ENCODE peak calls at places on chromosomes 5 and 9, in seven cellular contexts. J, Z, G, C, K, Q and N are unnamed samples.

GRCh38 chr9:130193531-130194405 is 21.6 kb downstream of the NCS1 start:
- DNase-seq in J (no peak), K (no peak), Q (no peak), G (no peak), Z (no peak), C (no peak), N (peak)

GRCh38 chr9:121558423-121558950 is 58.8 kb upstream of the GGTA1 start:
- DNase-seq in G (no peak), K (no peak), C (no peak), Q (no peak), Z (peak), J (no peak), N (no peak)

GRCh38 chr5:109668668-109669422 is 20.9 kb upstream of the MAN2A1 start:
- DNase-seq in G (no peak), C (no peak), Q (no peak), Z (no peak), K (no peak), J (no peak), N (no peak)

GRCh38 chr9:121852646-121853616 is 201.5 kb downstream of the DAB2IP start:
- DNase-seq in J (no peak), Z (no peak), Q (no peak), K (peak), G (no peak), C (no peak), N (no peak)

GRCh38 chr5:1763548-1763911 is 36.1 kb downstream of the MRPL36 start:
- DNase-seq in Q (peak), G (peak), C (peak), Z (peak), K (peak), J (peak), N (peak)

GRCh38 chr9:34463098-34463900 is 4.7 kb downstream of the DNAI1 start:
- DNase-seq in J (no peak), K (no peak), Q (no peak), G (no peak), Z (peak), C (peak), N (no peak)

GRCh38 chr9:86902606-86903460 is 44.5 kb downstream of the GAS1 start:
- DNase-seq in G (no peak), C (no peak), Z (no peak), Q (no peak), K (no peak), J (no peak), N (peak)

GRCh38 chr5:32541241-32541640 is 44.1 kb upstream of the SUB1 start:
- DNase-seq in C (peak), J (no peak), Z (no peak), Q (no peak), G (no peak), K (no peak), N (no peak)

GRCh38 chr5:54120473-54120872 is 189.9 kb downstream of the ARL15 start:
- DNase-seq in G (no peak), Z (no peak), K (no peak), Q (no peak), C (no peak), J (no peak), N (no peak)

GRCh38 chr9:114001794-114002261 is 76.3 kb downstream of the AMBP start:
- DNase-seq in K (no peak), G (no peak), Z (no peak), C (no peak), Q (no peak), J (peak), N (no peak)

GRCh38 chr9:87865626-87866025 is 17.1 kb upstream of the SPATA31E1 start:
- DNase-seq in J (no peak), C (no peak), G (no peak), Z (no peak), K (no peak), Q (no peak), N (no peak)

GRCh38 chr5:126624534-126624933 is 23.8 kb downstream of the PHAX start:
- DNase-seq in J (no peak), Z (peak), K (no peak), C (peak), Q (no peak), G (peak), N (no peak)

GRCh38 chr5:148826082-148826971 is at the start of gene ADRB2:
- DNase-seq in Q (peak), C (peak), K (peak), J (peak), G (peak), Z (peak), N (peak)

GRCh38 chr9:126119731-126120130 is 206.9 kb upstream of the MVB12B start:
- DNase-seq in G (no peak), K (no peak), Z (no peak), C (no peak), Q (no peak), J (no peak), N (no peak)

GRCh38 chr5:31197183-31197582 is 3.7 kb downstream of the CDH6 start:
- DNase-seq in K (no peak), Q (no peak), Z (no peak), J (no peak), C (peak), G (no peak), N (no peak)

GRCh38 chr5:37859805-37860204 is 20.0 kb upstream of the GDNF start:
- DNase-seq in Q (no peak), J (no peak), Z (no peak), C (no peak), K (no peak), G (no peak), N (no peak)

GRCh38 chr9:73437758-73438157 is 286.1 kb downstream of the ANXA1 start:
- DNase-seq in Z (no peak), C (no peak), Q (no peak), J (no peak), G (no peak), K (no peak), N (no peak)

GRCh38 chr5:169331292-169331852 is 30.4 kb upstream of the SLIT3 start:
- DNase-seq in Q (no peak), K (no peak), G (no peak), J (no peak), Z (no peak), C (peak), N (no peak)

GRCh38 chr5:151659001-151659754 is 27.5 kb downstream of the SPARC start:
- DNase-seq in K (peak), Q (peak), J (peak), G (peak), C (peak), Z (peak), N (peak)

GRCh38 chr9:83978992-83979811 is 813 bp downstream of the HNRNPK start:
- DNase-seq in G (peak), J (peak), C (peak), Z (peak), Q (peak), K (peak), N (peak)

GRCh38 chr5:42982107-42982622 is 58.0 kb downstream of the ANXA2R start:
- DNase-seq in C (no peak), K (no peak), Q (peak), Z (no peak), J (no peak), G (no peak), N (peak)

GRCh38 chr9:79742145-79742820 is 170.5 kb downstream of the TLE4 start:
- DNase-seq in J (no peak), Z (no peak), G (peak), C (no peak), K (no peak), Q (peak), N (no peak)

GRCh38 chr9:23586906-23587305 is 239.1 kb downstream of the ELAVL2 start:
- DNase-seq in Q (no peak), G (no peak), Z (no peak), C (no peak), J (no peak), K (no peak), N (no peak)

GRCh38 chr5:176675676-176676360 is 28.5 kb downstream of the TSPAN17 start:
- DNase-seq in G (no peak), Z (peak), Q (peak), C (peak), K (no peak), J (no peak), N (peak)

GRCh38 chr5:78077369-78078068 is 217.0 kb downstream of the AP3B1 start:
- DNase-seq in J (no peak), C (peak), Q (no peak), K (no peak), Z (no peak), G (no peak), N (no peak)

GRCh38 chr9:91191443-91192378 is 170.0 kb downstream of the AUH start:
- DNase-seq in K (no peak), Q (peak), C (no peak), Z (no peak), J (no peak), G (no peak), N (no peak)

GRCh38 chr9:99632349-99633038 is 189.2 kb upstream of the NR4A3 start:
- DNase-seq in C (no peak), Q (no peak), G (no peak), J (no peak), Z (no peak), K (no peak), N (no peak)

GRCh38 chr9:86983260-86984255 is 36.3 kb upstream of the GAS1 start:
- DNase-seq in C (peak), Q (no peak), Z (peak), K (no peak), J (no peak), G (peak), N (no peak)

GRCh38 chr9:110650991-110651411 is 17.6 kb upstream of the MUSK start:
- DNase-seq in K (no peak), Q (no peak), Z (no peak), G (peak), C (peak), J (no peak), N (no peak)

GRCh38 chr9:92506184-92506857 is 24.0 kb upstream of the ASPN start:
- DNase-seq in G (peak), C (peak), Z (peak), K (peak), Q (no peak), J (no peak), N (no peak)

GRCh38 chr5:146521403-146522106 is 5.6 kb upstream of the GPR151 start:
- DNase-seq in G (no peak), J (no peak), K (no peak), Z (no peak), C (no peak), Q (no peak), N (no peak)

GRCh38 chr9:5626727-5627634 is 1.9 kb upstream of the RIC1 start:
- DNase-seq in Q (peak), K (no peak), C (peak), G (peak), Z (peak), J (no peak), N (no peak)

GRCh38 chr9:90770339-90770738 is 31.3 kb upstream of the SYK start:
- DNase-seq in J (no peak), C (no peak), Q (no peak), G (no peak), Z (no peak), K (no peak), N (no peak)

DNA sequence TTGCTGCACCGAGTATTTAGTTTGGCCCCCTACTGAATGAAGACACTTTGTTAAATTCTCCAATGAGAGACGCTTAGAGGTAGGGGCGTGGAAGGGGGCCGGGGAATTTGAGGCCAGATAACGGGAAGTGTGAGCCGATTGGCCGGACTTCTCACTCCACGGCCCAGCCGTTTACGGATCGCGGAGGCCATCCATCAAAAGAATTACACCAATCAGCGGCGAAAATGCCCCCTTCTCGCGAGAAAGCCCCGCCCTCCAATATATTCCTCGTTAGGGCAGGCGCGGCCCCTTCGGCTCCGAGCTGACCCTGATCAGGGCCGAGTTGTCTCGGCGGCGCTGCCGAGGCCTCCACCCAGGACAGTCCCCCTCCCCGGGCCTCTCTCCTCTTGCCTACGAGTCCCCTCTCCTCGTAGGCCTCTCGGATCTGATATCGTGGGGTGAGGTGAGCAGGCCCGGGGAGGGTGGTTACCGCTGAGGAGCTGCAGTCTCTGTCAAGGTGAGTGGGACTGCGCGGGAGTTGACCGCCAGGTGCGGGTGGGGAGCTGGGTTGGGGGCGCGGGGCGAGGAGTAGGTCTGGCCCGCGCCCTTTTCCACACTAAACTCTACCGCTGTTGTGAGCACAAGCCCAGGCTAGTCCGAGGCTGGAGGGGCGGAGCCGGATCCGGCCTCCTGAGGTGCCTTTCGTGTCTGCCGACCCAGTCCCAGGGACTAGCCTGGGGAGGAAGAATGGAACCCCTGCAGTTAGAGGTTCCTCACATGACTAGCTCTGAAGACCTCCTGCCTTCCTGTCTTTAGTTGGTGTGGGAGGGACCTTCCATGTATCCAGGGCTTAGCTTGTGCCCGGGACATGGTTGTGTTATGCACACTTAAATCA is at the start of gene CCNG1:
- DNase-seq in Q (peak), Z (peak), J (peak), G (peak), K (peak), C (peak), N (peak)
- TF ChIP-seq CTCF in Q (no peak), Z (no peak), J (peak), G (no peak), K (no peak), C (no peak), N (no peak)

GRCh38 chr9:134476256-134476941 is 150.1 kb downstream of the RXRA start:
- DNase-seq in Q (no peak), J (no peak), C (no peak), G (no peak), Z (peak), K (no peak), N (no peak)

GRCh38 chr9:134473353-134474057 is 147.2 kb downstream of the RXRA start:
- DNase-seq in C (no peak), K (no peak), Z (peak), Q (no peak), J (no peak), G (no peak), N (no peak)

GRCh38 chr9:134474656-134475050 is 148.4 kb downstream of the RXRA start:
- DNase-seq in Q (no peak), C (no peak), K (no peak), G (no peak), Z (peak), J (no peak), N (no peak)

GRCh38 chr9:134474058-134474370 is 147.8 kb downstream of the RXRA start:
- DNase-seq in K (no peak), G (no peak), Q (no peak), J (no peak), Z (no peak), C (peak), N (no peak)

DNA sequence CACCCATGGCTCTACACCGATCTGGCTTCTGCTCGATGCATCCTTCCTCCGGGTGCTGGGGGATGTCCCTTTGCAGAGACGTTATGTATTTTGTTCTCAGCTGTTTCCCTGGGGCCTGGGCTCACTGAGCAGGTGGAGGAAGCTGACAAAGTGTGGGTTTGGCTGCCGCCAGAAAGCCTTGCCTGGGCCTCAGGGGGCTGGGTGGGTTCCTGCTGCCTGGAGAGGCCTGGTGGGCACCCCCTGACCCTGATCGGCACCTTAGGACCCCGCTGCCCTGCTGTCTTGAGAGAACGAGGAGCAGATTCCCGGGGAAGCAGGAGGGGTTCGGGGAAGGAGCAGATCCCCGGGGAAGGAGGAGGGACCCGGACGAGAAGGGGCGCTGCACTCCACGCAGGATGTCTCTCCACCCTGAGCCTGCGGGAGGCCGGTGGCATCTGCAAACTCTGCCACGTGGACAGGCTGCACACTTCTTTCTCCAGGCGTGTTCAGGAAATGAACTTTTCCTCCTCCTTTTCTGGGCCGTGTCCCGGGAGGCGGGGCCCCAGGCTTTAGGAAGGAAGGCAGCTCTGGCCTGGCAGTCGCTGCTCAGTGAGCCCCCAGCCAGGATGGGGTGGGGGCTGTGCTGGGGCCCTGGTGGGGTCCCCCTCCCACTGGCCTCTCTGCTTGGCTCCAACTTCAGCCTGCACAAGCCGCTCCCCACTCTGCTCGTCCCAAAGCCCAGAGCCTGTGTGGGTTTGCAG is 149.0 kb downstream of the RXRA start:
- DNase-seq in G (no peak), Q (no peak), C (peak), Z (no peak), K (peak), J (peak), N (no peak)
- TF ChIP-seq CTCF in G (no peak), Q (peak), C (no peak), Z (no peak), K (no peak), J (no peak), N (no peak)

GRCh38 chr9:108671156-108671555 is 184.6 kb downstream of the ACTL7B start:
- DNase-seq in C (peak), K (no peak), Q (no peak), J (no peak), Z (no peak), G (no peak), N (no peak)
- TF ChIP-seq CTCF in C (peak), K (no peak), Q (peak), J (no peak), Z (peak), G (peak), N (no peak)

GRCh38 chr9:16153221-16153620 is 600.4 kb downstream of the CCDC171 start:
- DNase-seq in K (no peak), G (no peak), J (no peak), Q (no peak), C (no peak), Z (no peak), N (no peak)

GRCh38 chr9:16155878-16156277 is 603.0 kb downstream of the CCDC171 start:
- DNase-seq in J (no peak), C (no peak), Q (no peak), Z (no peak), K (no peak), G (no peak), N (no peak)

GRCh38 chr9:16152276-16153065 is 599.6 kb downstream of the CCDC171 start:
- DNase-seq in J (no peak), Q (peak), C (no peak), K (no peak), G (no peak), Z (no peak), N (no peak)

GRCh38 chr9:16157216-16157615 is 604.4 kb downstream of the CCDC171 start:
- DNase-seq in Z (no peak), G (no peak), Q (no peak), J (no peak), C (no peak), K (no peak), N (no peak)

DNA sequence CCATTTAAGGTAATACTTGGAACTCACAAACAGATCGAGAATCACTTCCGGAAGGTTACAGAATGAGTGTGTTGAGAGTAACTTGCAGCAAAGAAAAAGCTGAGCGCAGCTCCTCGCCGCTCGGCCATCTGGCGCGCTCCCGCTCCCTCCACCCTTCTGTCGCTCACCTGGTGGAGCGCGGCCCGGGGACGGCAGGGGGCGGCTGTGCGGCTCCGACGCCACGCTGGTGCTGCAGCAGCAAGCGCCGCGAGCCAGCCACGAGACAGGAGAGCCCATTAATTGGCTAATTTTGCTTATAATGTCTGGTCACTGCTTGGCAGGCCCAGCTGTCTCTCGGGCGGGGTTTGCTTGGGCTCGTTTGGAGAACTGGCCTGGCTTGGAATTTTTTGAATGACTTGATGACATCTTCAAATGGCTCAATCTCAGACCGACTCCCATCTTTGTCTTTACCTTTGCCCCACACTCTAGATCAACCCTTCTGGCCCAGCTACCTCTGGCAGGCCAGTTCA is 601.8 kb downstream of the CCDC171 start:
- DNase-seq in K (no peak), G (no peak), C (peak), Q (peak), J (peak), Z (no peak), N (peak)
- TF ChIP-seq CTCF in K (no peak), G (peak), C (peak), Q (peak), J (peak), Z (no peak), N (peak)